ENCODE peak calls at places on chromosomes 2 and 18, in five cellular contexts. D is tibial nerve, Z is colonic mucosa, O is heart left ventricle, F is lower lobe of right lung. B is an unnamed sample.

GRCh38 chr2:240557808-240558207 is at the start of gene ANKMY1:
- DNase-seq in D (no peak), Z (peak; percentile 83), O (peak; percentile 87), F (peak; percentile 85), B (peak; percentile 70)

GRCh38 chr2:46644690-46645385 is 165.5 kb downstream of the TMEM247 start:
- DNase-seq in D (no peak), Z (no peak), O (no peak), F (no peak), B (no peak)

GRCh38 chr18:42030586-42031182 is 75.7 kb downstream of the PIK3C3 start:
- DNase-seq in D (no peak), Z (no peak), O (no peak), F (no peak), B (no peak)

GRCh38 chr18:23131693-23132319 is 3.5 kb upstream of the CABLES1 start:
- DNase-seq in D (no peak), Z (peak; percentile 79), O (no peak), F (no peak), B (no peak)

GRCh38 chr18:59996370-59996966 is 96.7 kb downstream of the PMAIP1 start:
- DNase-seq in D (no peak), Z (peak; percentile 35), O (no peak), F (no peak), B (no peak)

GRCh38 chr2:193965263-193965662 is 1691.8 kb upstream of the SLC39A10 start:
- DNase-seq in D (no peak), Z (no peak), O (no peak), F (no peak), B (no peak)

GRCh38 chr2:196409376-196409775 is 230.1 kb upstream of the CCDC150 start:
- DNase-seq in D (no peak), Z (no peak), O (no peak), F (no peak), B (no peak)

GRCh38 chr2:120855855-120856405 is 120.3 kb downstream of the GLI2 start:
- DNase-seq in D (no peak), Z (no peak), O (no peak), F (peak; percentile 37), B (no peak)

GRCh38 chr18:56028514-56028913 is 440.5 kb upstream of the TCF4 start:
- DNase-seq in D (no peak), Z (no peak), O (no peak), F (no peak), B (no peak)

GRCh38 chr2:23510471-23510870 is 125.5 kb downstream of the KLHL29 start:
- DNase-seq in D (no peak), Z (no peak), O (no peak), F (peak; percentile 50), B (no peak)

GRCh38 chr2:7480431-7480830 is 563.2 kb downstream of the RNF144A start:
- DNase-seq in D (no peak), Z (no peak), O (no peak), F (no peak), B (no peak)

GRCh38 chr2:52732849-52733395 is 1034.7 kb upstream of the CHAC2 start:
- DNase-seq in D (no peak), Z (no peak), O (no peak), F (no peak), B (no peak)

GRCh38 chr2:239288951-239289481 is 111.8 kb downstream of the HDAC4 start:
- DNase-seq in D (no peak), Z (no peak), O (no peak), F (peak; percentile 20), B (no peak)

GRCh38 chr2:69217333-69218080 is 169.5 kb downstream of the GFPT1 start:
- DNase-seq in D (no peak), Z (no peak), O (no peak), F (no peak), B (no peak)
- H3K27ac ChIP-seq in D (no peak overlapping the region), Z (no peak overlapping the region), O (no peak overlapping the region), F (no peak overlapping the region), B (no peak overlapping the region)

GRCh38 chr2:39593439-39594393 is 72.0 kb upstream of the TMEM178A start:
- DNase-seq in D (no peak), Z (no peak), O (no peak), F (no peak), B (peak; percentile 62)
- TF ChIP-seq CTCF in D (peak; percentile 39), Z (no peak), O (peak; percentile 69), F (peak; percentile 51), B (peak; percentile 21)

GRCh38 chr2:54120950-54121349 is 5.5 kb downstream of the ACYP2 start:
- DNase-seq in D (no peak), Z (no peak), O (no peak), F (no peak), B (no peak)

GRCh38 chr2:54122171-54122935 is 6.9 kb downstream of the ACYP2 start:
- DNase-seq in D (no peak), Z (no peak), O (no peak), F (no peak), B (no peak)

DNA sequence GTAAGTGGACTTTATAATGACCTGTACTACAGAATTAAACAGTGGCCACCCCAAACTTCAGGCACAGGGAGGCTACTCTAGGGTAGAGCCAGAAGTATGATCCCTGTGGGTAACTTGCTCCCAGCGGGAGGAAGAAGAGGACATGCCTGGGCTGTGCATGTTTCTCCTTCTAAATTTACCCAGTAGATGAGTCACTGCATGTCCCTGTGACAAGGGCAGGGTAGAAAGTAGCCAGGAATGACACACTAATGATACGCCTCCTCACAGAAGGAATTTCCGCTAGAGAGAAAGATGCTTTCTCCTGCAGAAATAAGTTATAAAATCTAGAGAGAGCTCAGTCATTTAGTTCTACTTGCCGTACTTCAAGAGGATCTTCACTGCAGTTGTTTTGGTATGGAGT is 7.5 kb downstream of the ACYP2 start:
- DNase-seq in D (no peak), Z (no peak), O (no peak), F (no peak), B (no peak)
- H3K4me3 ChIP-seq in D (no peak overlapping the region), Z (no peak overlapping the region), O (peak overlapping the region; percentile 32), F (no peak overlapping the region), B (no peak overlapping the region)

DNA sequence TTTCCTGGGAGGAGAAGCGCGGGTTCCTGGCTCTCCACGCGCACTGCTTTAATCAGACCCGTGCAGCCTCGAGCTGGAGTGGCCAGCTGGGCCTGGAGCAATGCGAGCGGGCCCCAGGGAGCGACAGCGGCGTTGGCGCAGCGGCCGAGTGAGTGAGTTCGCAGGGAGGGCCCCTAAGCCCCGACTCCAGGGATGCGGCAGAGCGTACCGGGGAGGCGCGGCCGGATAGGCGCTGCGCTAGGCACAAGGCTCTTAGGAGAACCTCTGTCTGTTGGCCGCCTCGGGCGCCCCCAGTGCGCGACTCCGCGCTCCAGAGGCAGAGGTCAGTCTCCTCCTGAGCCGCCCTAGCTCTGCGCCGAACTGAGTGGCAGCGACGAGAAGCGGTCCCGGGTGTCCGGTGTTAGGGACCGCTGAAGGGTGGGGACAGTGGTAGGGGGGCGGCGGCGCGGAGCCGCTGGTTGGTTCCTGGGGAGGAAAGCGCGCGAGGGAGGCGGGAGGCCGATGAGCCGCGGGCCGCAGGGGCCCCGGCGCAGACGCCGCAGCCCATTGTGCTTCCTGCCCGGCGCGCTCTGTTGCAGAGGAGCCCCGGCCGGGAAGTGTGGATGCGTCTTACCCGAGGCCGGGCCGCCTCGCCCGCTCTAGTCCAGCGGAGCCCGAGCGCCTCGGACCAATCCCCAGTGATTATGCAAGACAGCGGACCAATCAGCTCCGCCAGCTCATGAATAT is 410 bp upstream of the DLX1 start:
- DNase-seq in D (no peak), Z (peak; percentile 80), O (peak; percentile 87), F (peak; percentile 70), B (peak; percentile 44)
- H3K27ac ChIP-seq in D (no peak overlapping the region), Z (no peak overlapping the region), O (no peak overlapping the region), F (no peak overlapping the region), B (no peak overlapping the region)

GRCh38 chr2:178208817-178209216 is 14.5 kb downstream of the OSBPL6 start:
- DNase-seq in D (no peak), Z (no peak), O (no peak), F (no peak), B (no peak)
- TF ChIP-seq CTCF in D (peak; percentile 19), Z (peak; percentile 16), O (peak; percentile 24), F (peak; percentile 29), B (peak; percentile 58)

DNA sequence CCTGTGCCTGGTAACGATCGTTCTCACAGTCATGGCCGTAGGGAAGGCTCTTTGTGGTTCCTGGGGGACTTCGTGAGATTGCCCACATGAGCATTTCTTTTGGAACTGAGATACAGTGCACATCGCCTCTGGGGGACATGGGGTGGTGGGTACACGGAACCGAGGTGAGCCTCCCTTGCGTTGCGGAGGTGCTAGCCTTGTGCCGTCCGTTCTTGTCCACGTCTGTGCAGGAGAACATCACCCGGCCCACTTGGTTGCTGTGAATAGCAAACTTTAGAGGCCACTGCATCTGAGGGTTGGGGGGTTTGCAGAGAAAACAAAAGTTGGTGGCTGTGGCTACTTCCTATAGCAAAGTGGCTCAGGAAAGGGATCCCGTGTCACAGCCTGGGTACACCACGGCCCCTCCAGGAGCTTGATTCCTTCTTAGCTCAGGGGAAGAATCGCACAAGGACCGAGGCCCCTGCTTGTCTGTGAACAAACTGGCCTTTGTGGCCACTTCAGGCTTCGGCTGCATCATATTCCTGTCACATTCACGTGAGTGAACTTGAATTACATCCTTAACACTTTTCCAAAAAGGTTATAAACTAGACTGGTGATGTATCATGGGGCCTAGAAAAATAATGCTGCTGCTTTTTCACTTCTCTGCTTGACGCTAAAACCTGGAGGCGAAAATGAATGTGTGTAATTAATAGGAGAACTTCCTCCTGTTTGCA is 72.6 kb downstream of the LRRFIP1 start:
- DNase-seq in D (no peak), Z (no peak), O (no peak), F (no peak), B (no peak)
- H3K4me3 ChIP-seq in D (no peak overlapping the region), Z (no peak overlapping the region), O (peak overlapping the region; percentile 17), F (no peak overlapping the region), B (no peak overlapping the region)

GRCh38 chr2:203673933-203674332 is 32.5 kb upstream of the CD28 start:
- DNase-seq in D (no peak), Z (no peak), O (no peak), F (no peak), B (no peak)
- H3K27ac ChIP-seq in D (no peak overlapping the region), Z (no peak overlapping the region), O (no peak overlapping the region), F (no peak overlapping the region), B (no peak overlapping the region)

GRCh38 chr2:38586926-38587325 is 15.8 kb downstream of the HNRNPLL start:
- DNase-seq in D (no peak), Z (no peak), O (no peak), F (no peak), B (no peak)

GRCh38 chr2:38590053-38590452 is 12.7 kb downstream of the HNRNPLL start:
- DNase-seq in D (no peak), Z (no peak), O (no peak), F (no peak), B (no peak)

GRCh38 chr2:38592951-38593350 is 9.8 kb downstream of the HNRNPLL start:
- DNase-seq in D (no peak), Z (no peak), O (no peak), F (no peak), B (no peak)

GRCh38 chr2:38596229-38596628 is 6.5 kb downstream of the HNRNPLL start:
- DNase-seq in D (no peak), Z (no peak), O (no peak), F (no peak), B (no peak)

GRCh38 chr2:38591152-38591551 is 11.6 kb downstream of the HNRNPLL start:
- DNase-seq in D (no peak), Z (no peak), O (no peak), F (no peak), B (no peak)
- TF ChIP-seq CTCF in D (no peak), Z (no peak), O (no peak), F (no peak), B (no peak)

B was measured in dorsolateral prefrontal cortex.